ENCODE peak calls at places on chromosomes 6 and 20, in eight cellular contexts. C is esophagus muscularis mucosa; O is testis; Z is DND-41; U is naive thymus-derived CD4-positive, alpha-beta T cell; K is tibial nerve; Y is uterus; V is upper lobe of right lung. Q is an unnamed sample. For H3K4me1 and H3K27me3, the result is how much of the 10 kb centered on the place peaks cover.

GRCh38 chr6:143346004-143346403 is 104.5 kb downstream of the ADAT2 start:
- DNase-seq in C (no peak), O (peak), Z (no peak), U (no peak), K (no peak), Y (no peak), V (no peak), Q (no peak)

GRCh38 chr20:54565255-54565654 is 89.9 kb downstream of the DOK5 start:
- DNase-seq in C (no peak), O (no peak), Z (no peak), U (no peak), K (no peak), Y (no peak), V (no peak), Q (no peak)

GRCh38 chr6:151497935-151498726 is 4.3 kb downstream of the CCDC170 start:
- DNase-seq in C (no peak), O (no peak), Z (no peak), U (no peak), K (no peak), Y (no peak), V (no peak), Q (no peak)

GRCh38 chr20:31569163-31570020 is 35.7 kb upstream of the ID1 start:
- DNase-seq in C (no peak), O (peak), Z (peak), U (peak), K (peak), Y (peak), V (peak), Q (peak)

GRCh38 chr6:2101213-2101612 is 144.2 kb downstream of the GMDS start:
- DNase-seq in C (no peak), O (no peak), Z (no peak), U (no peak), K (no peak), Y (no peak), V (no peak), Q (no peak)

GRCh38 chr20:13567663-13568062 is 71.1 kb downstream of the TASP1 start:
- DNase-seq in C (no peak), O (no peak), Z (no peak), U (no peak), K (no peak), Y (no peak), V (no peak), Q (no peak)

GRCh38 chr20:17316316-17317038 is 89.6 kb downstream of the PCSK2 start:
- DNase-seq in C (no peak), O (no peak), Z (no peak), U (no peak), K (no peak), Y (no peak), V (no peak), Q (no peak)

GRCh38 chr20:2476742-2477615 is 6.4 kb upstream of the SNRPB start:
- DNase-seq in C (no peak), O (no peak), Z (no peak), U (no peak), K (no peak), Y (no peak), V (no peak), Q (no peak)

GRCh38 chr6:74585779-74586178 is 620.1 kb downstream of the COL12A1 start:
- DNase-seq in C (no peak), O (no peak), Z (no peak), U (no peak), K (no peak), Y (no peak), V (no peak), Q (no peak)

GRCh38 chr6:100165442-100165841 is 171.4 kb upstream of the MCHR2 start:
- DNase-seq in C (no peak), O (no peak), Z (no peak), U (no peak), K (no peak), Y (no peak), V (no peak), Q (no peak)

GRCh38 chr6:134420638-134421181 is 102.8 kb upstream of the SGK1 start:
- DNase-seq in C (no peak), O (no peak), Z (no peak), U (no peak), K (no peak), Y (no peak), V (no peak), Q (no peak)

GRCh38 chr20:38109657-38110524 is 55.2 kb downstream of the TGM2 start:
- DNase-seq in C (peak), O (no peak), Z (no peak), U (no peak), K (no peak), Y (peak), V (no peak), Q (no peak)

GRCh38 chr6:43223175-43223574 is 6.1 kb downstream of the DNPH1 start:
- DNase-seq in C (no peak), O (no peak), Z (no peak), U (no peak), K (no peak), Y (no peak), V (peak), Q (no peak)

GRCh38 chr6:159729598-159729997 is 2.3 kb downstream of the WTAP start:
- DNase-seq in C (no peak), O (no peak), Z (no peak), U (no peak), K (no peak), Y (no peak), V (no peak), Q (no peak)

GRCh38 chr20:57030611-57031600 is 235.5 kb downstream of the BMP7 start:
- DNase-seq in C (no peak), O (no peak), Z (no peak), U (no peak), K (no peak), Y (no peak), V (no peak), Q (no peak)

GRCh38 chr6:45759134-45759849 is 256.4 kb downstream of the CLIC5 start:
- DNase-seq in C (peak), O (no peak), Z (no peak), U (no peak), K (no peak), Y (no peak), V (no peak), Q (no peak)

GRCh38 chr6:124962617-124963415 is 579 bp downstream of the RNF217 start:
- DNase-seq in C (no peak), O (peak), Z (no peak), U (no peak), K (no peak), Y (peak), V (peak), Q (no peak)

GRCh38 chr6:168093071-168093505 is 14.1 kb upstream of the FRMD1 start:
- DNase-seq in C (no peak), O (no peak), Z (no peak), U (no peak), K (no peak), Y (no peak), V (no peak), Q (no peak)

GRCh38 chr6:169495601-169496000 is 206.2 kb downstream of the WDR27 start:
- DNase-seq in C (no peak), O (no peak), Z (no peak), U (no peak), K (no peak), Y (no peak), V (no peak), Q (no peak)

GRCh38 chr6:155880905-155881304 is 425.3 kb upstream of the NOX3 start:
- DNase-seq in C (no peak), O (no peak), Z (no peak), U (no peak), K (no peak), Y (no peak), V (no peak), Q (no peak)

GRCh38 chr6:111731404-111732195 is 125.9 kb upstream of the TRAF3IP2 start:
- DNase-seq in C (peak), O (no peak), Z (no peak), U (no peak), K (no peak), Y (no peak), V (no peak), Q (no peak)
- H3K4me1 ChIP-seq in C (under half), O (under half), Z (under half), U (under half), K (under half), Y (under half), V (under half), Q (under half)

GRCh38 chr6:3229566-3230274 is 2.3 kb upstream of the TUBB2B start:
- DNase-seq in C (no peak), O (no peak), Z (no peak), U (no peak), K (no peak), Y (no peak), V (no peak), Q (no peak)
- H3K27me3 ChIP-seq in C (half or more), O (under half), Z (under half), U (under half), K (under half), Y (under half), V (half or more), Q (under half)

DNA sequence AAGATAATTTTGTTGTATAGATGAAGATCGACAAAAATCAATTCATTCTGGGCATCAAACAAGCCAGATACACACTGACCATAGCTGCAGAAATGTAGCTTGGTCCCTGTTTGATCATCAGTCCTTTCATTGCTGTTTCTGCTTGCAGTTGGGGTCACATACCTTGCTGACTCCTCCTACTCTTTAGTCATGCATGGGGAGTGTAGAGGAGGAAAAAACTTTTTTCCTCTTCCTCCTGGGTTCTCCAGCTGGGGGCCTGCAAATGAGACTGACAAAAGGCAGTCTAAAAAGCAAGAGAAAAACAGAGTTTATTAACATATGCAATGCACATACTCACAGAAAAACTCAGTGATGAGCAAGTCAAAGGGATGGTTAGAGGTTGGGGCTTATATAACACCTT is 105.8 kb downstream of the QRSL1 start:
- DNase-seq in C (no peak), O (no peak), Z (no peak), U (no peak), K (no peak), Y (no peak), V (no peak), Q (no peak)
- H3K4me1 ChIP-seq in C (under half), O (under half), Z (under half), U (under half), K (under half), Y (under half), V (under half), Q (under half)

GRCh38 chr6:28218312-28219248 is 6.5 kb upstream of the ZSCAN9 start:
- DNase-seq in C (peak), O (peak), Z (no peak), U (no peak), K (peak), Y (peak), V (peak), Q (no peak)

GRCh38 chr6:28213213-28213523 is 11.9 kb upstream of the ZSCAN9 start:
- DNase-seq in C (no peak), O (no peak), Z (no peak), U (no peak), K (no peak), Y (no peak), V (no peak), Q (no peak)

GRCh38 chr6:28212510-28213212 is 12.4 kb upstream of the ZSCAN9 start:
- DNase-seq in C (no peak), O (no peak), Z (no peak), U (no peak), K (no peak), Y (no peak), V (peak), Q (no peak)

GRCh38 chr6:28217890-28218289 is 7.2 kb upstream of the ZSCAN9 start:
- DNase-seq in C (no peak), O (no peak), Z (no peak), U (no peak), K (no peak), Y (no peak), V (no peak), Q (no peak)

DNA sequence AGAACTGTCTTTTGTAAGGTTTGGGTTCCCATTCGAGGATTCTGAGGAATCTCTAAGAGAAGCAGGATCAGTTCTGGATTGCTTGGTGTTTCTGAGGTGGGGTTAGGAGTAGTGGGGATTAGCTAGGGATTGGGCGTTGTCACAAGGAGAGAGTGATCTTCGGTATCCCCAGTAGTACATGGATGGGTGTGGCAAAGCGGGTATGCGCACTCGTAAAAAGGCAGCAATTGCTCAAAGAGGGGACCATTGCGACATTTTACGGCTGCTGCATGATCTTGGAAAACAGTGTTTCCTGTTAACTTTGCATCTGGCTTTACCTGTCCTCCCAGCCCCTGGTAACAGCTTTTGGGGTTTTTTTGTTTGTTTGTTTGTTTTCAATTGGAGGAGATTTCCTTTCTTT is 9.7 kb upstream of the ZSCAN9 start:
- DNase-seq in C (no peak), O (no peak), Z (no peak), U (no peak), K (no peak), Y (no peak), V (no peak), Q (no peak)
- H3K27me3 ChIP-seq in C (half or more), O (under half), Z (under half), U (under half), K (under half), Y (under half), V (under half), Q (half or more)

DNA sequence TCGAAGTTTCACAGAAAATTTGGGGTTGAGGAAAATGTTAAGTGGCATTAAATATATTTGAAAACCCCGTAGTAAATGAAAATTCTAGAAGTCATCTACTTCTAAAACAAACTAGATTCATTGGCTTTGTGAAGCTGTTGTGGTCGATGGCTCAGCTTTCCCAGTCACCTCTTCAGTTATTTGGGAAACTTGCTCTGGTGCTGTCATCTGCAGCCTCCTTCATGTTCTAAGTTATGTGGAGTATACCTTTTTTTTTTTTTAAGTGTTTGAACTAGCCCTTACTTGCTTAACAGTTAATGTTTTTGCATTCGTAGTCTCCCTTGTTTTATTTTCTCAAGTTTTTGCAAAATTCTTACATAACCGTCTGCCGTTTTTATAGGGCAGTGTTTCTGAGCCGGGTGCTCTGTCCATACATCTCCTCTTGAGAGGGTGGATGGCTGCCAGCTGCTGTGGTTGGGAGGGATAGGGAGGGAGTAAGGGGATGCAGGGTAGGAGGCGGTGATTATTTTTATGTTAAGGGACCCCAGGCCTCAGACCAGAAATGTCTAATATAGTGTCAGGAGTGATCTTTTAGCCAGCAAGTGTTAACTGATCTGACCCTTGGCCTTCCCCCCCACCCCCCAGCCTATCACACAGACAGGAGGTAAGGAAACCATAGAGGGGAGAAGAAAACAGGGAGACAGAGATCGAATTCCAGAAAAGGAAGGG is 7.1 kb downstream of the RREB1 start:
- DNase-seq in C (no peak), O (no peak), Z (no peak), U (no peak), K (no peak), Y (no peak), V (no peak), Q (no peak)
- H3K4me1 ChIP-seq in C (half or more), O (under half), Z (under half), U (half or more), K (under half), Y (under half), V (half or more), Q (under half)

DNA sequence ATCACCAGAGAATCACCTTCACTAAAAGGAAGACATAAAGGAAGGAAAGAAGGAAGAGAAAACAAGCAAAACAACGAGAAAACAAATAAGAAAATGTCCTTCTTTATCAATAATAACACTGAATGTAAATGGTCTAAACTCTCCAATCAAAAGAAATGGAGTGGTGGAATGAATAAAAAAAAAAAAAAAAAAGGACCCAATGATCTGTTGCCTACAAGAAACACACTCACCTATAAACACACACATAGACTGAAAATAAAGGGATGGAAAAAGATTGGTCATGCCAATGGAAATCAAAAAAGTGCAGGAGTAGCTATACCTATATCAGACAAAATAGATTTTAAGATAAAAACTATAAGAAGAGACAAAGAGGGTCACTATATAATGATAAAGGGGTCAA is 30.2 kb upstream of the HLA-E start:
- DNase-seq in C (no peak), O (no peak), Z (no peak), U (no peak), K (no peak), Y (no peak), V (no peak), Q (no peak)
- H3K27me3 ChIP-seq in C (half or more), O (under half), Z (under half), U (under half), K (under half), Y (under half), V (half or more), Q (half or more)

DNA sequence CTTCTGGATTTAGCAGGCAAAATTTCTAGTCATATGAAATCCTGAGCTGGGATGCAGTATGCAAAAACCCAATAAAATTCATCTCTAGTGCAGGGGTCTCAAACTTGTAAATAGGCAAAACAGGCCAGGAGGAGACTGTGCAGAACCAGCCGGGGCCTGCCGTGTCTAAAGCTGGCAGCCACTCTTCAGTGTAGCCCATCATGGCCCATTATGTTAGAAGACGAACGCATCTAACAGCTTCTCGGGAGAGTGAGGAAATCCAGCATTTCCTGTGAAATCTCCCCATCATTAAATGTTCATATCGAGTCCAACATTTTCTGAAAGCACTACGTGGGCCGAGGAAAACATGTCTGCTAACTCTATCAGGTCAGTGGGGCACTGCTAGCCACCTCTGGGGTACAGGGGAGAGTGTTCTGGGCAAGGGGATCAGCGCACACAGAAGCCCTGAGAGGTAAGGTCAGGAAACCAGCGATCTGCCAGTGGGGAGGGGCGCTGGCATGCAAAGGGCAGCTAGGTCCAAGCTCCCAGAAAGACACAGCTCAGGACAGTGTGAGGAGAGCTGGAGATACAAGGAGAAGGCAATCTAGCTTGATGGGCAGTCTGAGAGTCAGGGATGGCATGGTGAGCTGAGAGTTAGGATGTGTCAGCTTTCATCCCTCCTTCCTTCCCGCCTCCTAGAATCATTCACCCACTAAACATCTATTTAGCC is 144.2 kb downstream of the PREX1 start:
- DNase-seq in C (no peak), O (no peak), Z (no peak), U (no peak), K (no peak), Y (no peak), V (no peak), Q (no peak)
- H3K4me1 ChIP-seq in C (half or more), O (under half), Z (under half), U (under half), K (under half), Y (under half), V (half or more), Q (under half)

GRCh38 chr20:62978559-62978938 is 26.0 kb downstream of the SLC17A9 start:
- DNase-seq in C (no peak), O (no peak), Z (no peak), U (no peak), K (no peak), Y (no peak), V (no peak), Q (no peak)
- H3K27me3 ChIP-seq in C (half or more), O (under half), Z (under half), U (under half), K (under half), Y (half or more), V (half or more), Q (under half)

DNA sequence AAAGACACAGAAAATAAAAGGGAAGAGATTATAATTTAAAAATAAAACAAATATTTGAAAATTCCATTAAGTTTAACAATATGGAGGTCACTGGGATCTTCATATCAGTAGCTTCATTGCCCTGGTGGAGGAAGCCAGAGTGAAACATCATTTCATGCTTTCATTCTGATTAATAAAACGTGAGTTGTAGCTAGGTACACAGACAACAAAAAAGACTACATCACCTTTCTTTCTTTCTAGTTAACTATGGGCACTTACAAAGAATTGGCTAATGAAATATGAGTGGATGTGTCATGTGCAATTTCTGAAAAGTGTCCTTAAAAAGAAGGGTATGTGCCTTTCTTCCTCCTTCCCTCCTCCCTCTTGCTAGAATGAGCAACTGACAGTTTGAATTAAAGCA is 3.5 kb downstream of the SERAC1 start:
- DNase-seq in C (no peak), O (no peak), Z (no peak), U (no peak), K (no peak), Y (no peak), V (no peak), Q (no peak)
- H3K4me1 ChIP-seq in C (under half), O (under half), Z (under half), U (under half), K (under half), Y (under half), V (under half), Q (under half)